ENCODE peak calls at places on chromosomes 4 and X, in four cellular contexts. J, Z, X and B are unnamed samples.

GRCh38 chr4:25144870-25145481 is 15.3 kb downstream of the SEPSECS start:
- DNase-seq in J (peak), Z (peak), X (peak), B (peak)

GRCh38 chr4:7384003-7384928 is 50.5 kb downstream of the PSAPL1 start:
- DNase-seq in J (no peak), Z (no peak), X (no peak), B (no peak)

GRCh38 chr4:98672583-98673281 is 14.3 kb upstream of the TSPAN5 start:
- DNase-seq in J (no peak), Z (no peak), X (no peak), B (no peak)

GRCh38 chr4:7210818-7211217 is 18.5 kb downstream of the SORCS2 start:
- DNase-seq in J (no peak), Z (peak), X (no peak), B (peak)

GRCh38 chr4:86644892-86645291 is 50.8 kb downstream of the PTPN13 start:
- DNase-seq in J (no peak), Z (no peak), X (no peak), B (no peak)

GRCh38 chr4:7699040-7699439 is 240.6 kb downstream of the AFAP1 start:
- DNase-seq in J (no peak), Z (peak), X (no peak), B (no peak)

GRCh38 chr4:48654015-48654664 is 125.9 kb downstream of the FRYL start:
- DNase-seq in J (no peak), Z (peak), X (no peak), B (no peak)

GRCh38 chr4:68906238-68907137 is 45.1 kb downstream of the UGT2A3 start:
- DNase-seq in J (no peak), Z (peak), X (no peak), B (no peak)

GRCh38 chr4:24831637-24832036 is 36.3 kb downstream of the SOD3 start:
- DNase-seq in J (no peak), Z (no peak), X (no peak), B (no peak)

GRCh38 chr4:165190591-165191212 is 16.7 kb upstream of the KLHL2 start:
- DNase-seq in J (no peak), Z (no peak), X (no peak), B (no peak)

GRCh38 chr4:90093526-90093925 is 33.7 kb upstream of the CCSER1 start:
- DNase-seq in J (no peak), Z (no peak), X (no peak), B (peak)

GRCh38 chr4:173958445-173958844 is 325.0 kb downstream of the FBXO8 start:
- DNase-seq in J (no peak), Z (peak), X (no peak), B (no peak)

GRCh38 chrX:44480591-44480990 is 62.1 kb downstream of the FUNDC1 start:
- DNase-seq in J (no peak), Z (no peak), X (no peak), B (peak)

GRCh38 chr4:170674176-170674575 is 584.4 kb upstream of the AADAT start:
- DNase-seq in J (no peak), Z (no peak), X (no peak), B (peak)

GRCh38 chr4:55017406-55017805 is 108.0 kb downstream of the KDR start:
- DNase-seq in J (no peak), Z (no peak), X (no peak), B (no peak)

DNA sequence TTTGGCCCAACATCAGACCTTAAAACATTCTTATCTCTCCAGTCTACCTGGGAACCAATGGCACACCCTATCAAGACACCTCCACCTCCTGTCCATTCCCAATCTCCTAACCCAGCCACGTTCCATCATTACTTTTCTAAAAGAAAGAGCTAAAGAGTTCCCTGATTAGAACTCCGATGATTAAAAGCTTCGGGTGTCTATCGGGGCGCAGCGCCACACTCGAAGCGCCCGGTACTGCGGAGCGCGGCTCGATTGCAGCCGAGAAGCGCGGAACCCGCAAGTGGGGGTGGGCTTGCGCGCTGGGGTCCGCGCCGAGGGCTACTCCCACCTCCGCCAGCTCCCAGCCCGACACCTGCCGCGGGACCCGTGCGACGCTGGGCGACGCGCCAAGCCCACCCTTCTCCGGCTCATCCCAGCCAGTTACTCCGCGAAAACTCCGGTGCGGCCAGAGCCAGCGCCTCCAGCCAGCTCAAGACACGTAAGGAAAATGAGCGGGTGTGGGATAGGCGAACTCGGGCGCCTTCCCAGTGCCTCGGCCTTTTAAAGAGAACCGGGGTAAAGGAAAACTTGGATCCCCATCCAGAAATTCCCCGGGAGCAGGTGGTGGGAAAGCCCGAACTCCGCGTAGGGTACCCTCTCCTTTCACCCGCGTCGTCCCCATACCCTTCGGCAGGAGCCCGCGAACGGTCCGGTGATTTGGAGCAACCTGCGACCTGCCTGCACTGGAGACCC is 601 bp downstream of the NPY1R start:
- DNase-seq in J (no peak), Z (peak), X (peak), B (peak)
- TF ChIP-seq EZH2 in J (no peak), Z (peak), X (peak), B (peak)

DNA sequence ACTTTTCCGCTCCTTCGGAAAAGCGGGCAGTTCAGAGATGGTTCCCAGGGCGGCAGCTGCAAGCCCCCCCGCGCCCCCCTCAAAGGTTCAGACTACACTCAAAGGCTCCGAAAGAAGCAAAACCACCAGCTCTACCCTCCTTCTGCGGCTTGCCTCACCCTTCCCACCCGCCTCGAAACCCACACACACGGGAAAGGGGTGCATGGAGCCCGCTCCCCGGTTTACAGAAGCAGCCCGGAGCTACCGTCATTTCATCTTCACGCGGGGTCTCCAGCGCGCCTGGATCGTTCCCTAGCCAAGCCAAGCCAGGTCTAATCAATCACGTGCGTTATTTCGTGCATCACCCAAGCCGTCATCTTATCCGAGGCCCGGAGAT is 1.2 kb downstream of the NLGN4X start:
- DNase-seq in J (no peak), Z (no peak), X (no peak), B (no peak)
- TF ChIP-seq EZH2 in J (no peak), Z (peak), X (no peak), B (no peak)

GRCh38 chr4:152937280-152937534 is 1.1 kb downstream of the FHDC1 start:
- DNase-seq in J (no peak), Z (no peak), X (no peak), B (no peak)
- TF ChIP-seq EZH2 in J (no peak), Z (peak), X (peak), B (no peak)

GRCh38 chrX:72306085-72306801 is 529 bp upstream of the CITED1 start:
- DNase-seq in J (no peak), Z (no peak), X (no peak), B (peak)
- TF ChIP-seq EZH2 in J (no peak), Z (peak), X (no peak), B (no peak)

DNA sequence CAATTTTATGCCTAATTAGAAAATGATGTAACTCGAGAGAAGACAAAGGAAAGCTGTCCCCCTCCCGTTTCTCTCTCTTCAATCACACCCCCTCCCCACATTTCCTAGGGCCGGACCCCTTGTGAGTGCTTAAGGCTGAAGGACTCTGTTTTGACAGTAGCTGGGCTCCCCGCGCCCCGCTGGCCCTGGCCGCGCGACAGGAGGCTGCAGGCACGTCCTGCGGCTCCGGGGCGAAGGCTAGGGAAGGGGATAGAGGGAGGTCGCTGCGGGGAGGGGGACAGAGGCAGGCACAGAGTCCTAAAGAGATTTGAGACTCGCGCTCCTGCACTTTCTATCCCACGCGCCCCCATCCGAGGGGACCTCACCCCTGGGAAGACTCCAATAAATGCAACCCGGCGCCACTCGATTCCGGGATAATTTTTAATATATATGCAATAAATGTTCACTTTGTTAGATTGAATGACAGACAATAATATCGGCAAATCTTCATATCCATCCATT is 56.2 kb upstream of the TMEM33 start:
- DNase-seq in J (no peak), Z (no peak), X (no peak), B (no peak)
- TF ChIP-seq EZH2 in J (no peak), Z (no peak), X (no peak), B (no peak)

DNA sequence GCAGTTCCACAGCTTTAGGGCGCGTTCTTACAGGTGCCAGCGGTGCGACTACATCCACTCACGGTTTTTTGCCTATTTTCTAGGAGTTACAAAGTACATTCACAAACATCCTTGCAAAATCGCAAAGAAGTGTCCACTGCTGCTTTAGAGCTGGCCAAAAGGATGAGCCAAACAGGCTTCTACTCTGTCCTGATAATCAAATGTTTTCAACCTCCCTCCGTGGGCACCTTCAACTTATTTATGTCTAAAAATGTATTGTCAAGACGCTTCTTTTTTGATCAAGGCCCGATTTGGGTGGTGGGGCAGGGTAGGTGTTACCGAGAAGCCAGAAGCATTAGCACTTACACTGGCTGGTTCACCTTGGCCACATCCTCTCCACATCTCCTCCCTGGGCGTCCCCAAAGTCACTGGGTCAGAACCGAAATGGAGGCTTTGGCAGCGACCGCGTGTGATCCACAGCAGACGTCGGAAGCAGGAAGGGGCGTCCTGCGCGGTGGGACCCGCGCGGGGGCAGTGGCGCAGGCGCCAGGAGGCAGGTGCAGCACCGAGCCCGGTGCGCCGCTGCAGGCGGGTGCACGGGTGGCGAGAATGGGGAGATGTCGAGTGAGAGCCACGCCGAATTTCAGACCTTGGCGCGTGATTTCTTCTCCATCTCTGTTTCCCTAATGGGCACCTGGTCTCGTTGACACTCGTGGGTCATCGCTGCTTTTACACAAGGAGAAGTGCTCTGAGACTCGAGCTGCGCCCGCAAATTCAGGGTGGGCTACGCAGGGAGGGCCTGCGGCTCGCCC is 16.9 kb downstream of the NKX3-2 start:
- DNase-seq in J (no peak), Z (no peak), X (no peak), B (no peak)
- TF ChIP-seq EZH2 in J (no peak), Z (peak), X (peak), B (no peak)

GRCh38 chr4:52750819-52751348 is 341 bp downstream of the ERVMER34-1 start:
- DNase-seq in J (peak), Z (no peak), X (peak), B (peak)
- TF ChIP-seq EZH2 in J (no peak), Z (peak), X (peak), B (no peak)

DNA sequence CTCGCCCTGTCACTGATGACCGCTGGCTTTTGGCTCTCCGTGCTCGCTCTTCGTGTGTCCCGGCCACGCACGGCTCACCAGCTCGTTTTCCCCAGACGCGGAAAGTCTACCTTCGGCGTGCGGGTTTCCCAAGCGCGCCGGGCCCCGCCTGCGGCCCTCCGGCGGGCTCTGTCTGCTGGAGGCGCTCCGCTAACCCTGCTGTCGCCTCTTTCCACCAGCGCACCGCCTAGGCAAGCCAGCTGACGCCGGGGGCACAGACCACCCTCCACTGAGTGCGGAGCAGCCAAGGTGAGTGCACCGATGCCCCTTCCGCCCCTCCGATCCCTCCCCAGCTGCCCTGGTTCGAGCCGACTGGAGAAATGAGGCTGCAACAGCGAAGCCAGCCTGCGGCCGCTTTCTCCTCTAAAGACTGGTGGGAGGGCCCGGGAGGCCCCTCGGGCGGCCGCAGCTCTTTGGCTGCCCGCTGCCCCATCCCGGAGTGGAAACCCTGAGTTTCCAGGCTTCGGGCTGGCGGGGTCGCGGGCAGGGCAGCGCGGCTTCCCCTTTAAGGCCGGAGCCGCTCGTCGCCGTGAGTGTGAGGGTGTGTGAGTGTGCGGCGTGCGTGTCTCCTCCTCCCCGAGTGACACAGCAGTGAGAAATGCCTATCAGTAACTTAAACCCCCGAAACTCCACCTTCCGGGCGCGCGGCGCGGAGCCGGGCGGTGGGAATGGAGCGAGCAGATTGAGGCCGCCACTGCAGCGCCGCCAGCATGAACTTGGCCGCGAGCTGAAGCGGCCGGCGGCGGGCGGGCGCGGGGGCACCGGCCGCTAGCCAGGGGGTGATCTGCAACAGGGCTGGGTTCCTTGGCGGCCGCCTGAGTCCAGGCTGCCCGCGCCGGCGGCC is at the start of gene MAMLD1:
- DNase-seq in J (peak), Z (peak), X (peak), B (peak)
- TF ChIP-seq EZH2 in J (no peak), Z (no peak), X (no peak), B (no peak)

DNA sequence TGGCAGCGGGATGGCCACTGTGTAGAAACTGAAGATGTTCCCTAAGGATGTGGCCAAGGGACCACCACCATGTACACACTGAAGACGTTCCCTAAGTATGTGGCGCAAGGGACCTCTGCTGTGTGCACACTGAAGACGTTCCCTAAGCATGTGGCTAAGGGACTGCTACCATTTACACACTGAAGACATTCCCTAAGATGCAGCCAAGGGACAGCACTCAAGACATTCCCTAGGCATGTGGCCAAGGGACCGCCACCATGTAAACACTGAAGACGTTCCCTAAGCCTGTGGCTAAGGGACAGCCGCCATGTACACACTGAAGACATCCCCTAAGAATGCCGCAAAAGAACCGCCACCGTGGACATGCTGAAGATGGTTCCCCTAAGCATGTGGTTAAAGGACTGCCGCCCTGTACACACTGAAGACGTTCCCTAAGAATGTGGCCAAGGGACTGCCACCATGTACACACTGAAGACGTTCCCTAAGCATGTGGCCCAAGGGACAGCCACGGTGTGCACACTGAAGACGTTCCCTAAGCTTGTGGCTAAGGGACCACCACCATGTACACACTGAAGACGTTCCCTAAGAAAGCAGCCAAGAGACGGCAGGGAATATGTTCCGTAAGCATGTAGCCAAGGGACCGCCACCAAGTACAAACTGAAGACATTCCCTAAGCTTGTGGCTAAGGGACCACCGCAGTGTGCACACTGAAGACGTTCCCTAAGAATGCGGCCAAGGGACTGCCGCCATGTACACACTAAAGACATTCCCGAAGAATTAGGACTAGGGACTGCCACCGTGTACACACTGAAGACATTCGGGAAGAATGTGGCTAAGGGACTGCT is 43.3 kb downstream of the DHRSX start:
- DNase-seq in J (peak), Z (no peak), X (no peak), B (no peak)
- TF ChIP-seq EZH2 in J (no peak), Z (no peak), X (no peak), B (no peak)